ENCODE peak calls at places on chromosome 2, in ten cellular contexts. K, A, D, Y, X, R, L, O, B and V are unnamed samples.

GRCh38 chr2:98374286-98374685 is 28.0 kb downstream of the CNGA3 start:
- DNase-seq in K (no peak), A (no peak), D (no peak), Y (no peak), X (no peak), R (no peak), L (no peak), O (no peak), B (no peak), V (no peak)

GRCh38 chr2:142682528-142682927 is 194.9 kb upstream of the KYNU start:
- DNase-seq in K (no peak), A (peak), D (no peak), Y (peak), X (no peak), R (no peak), L (no peak), O (no peak), B (no peak), V (no peak)

GRCh38 chr2:71897145-71897495 is 250.5 kb downstream of the CYP26B1 start:
- DNase-seq in K (no peak), A (no peak), D (no peak), Y (no peak), X (no peak), R (peak), L (no peak), O (peak), B (no peak), V (no peak)

GRCh38 chr2:31219131-31219969 is 2.0 kb upstream of the CAPN14 start:
- DNase-seq in K (no peak), A (no peak), D (no peak), Y (no peak), X (no peak), R (no peak), L (no peak), O (no peak), B (no peak), V (no peak)

GRCh38 chr2:217559084-217559483 is 443.7 kb downstream of the TNS1 start:
- DNase-seq in K (no peak), A (no peak), D (no peak), Y (no peak), X (no peak), R (no peak), L (no peak), O (no peak), B (no peak), V (no peak)

GRCh38 chr2:209113030-209113429 is 310.8 kb upstream of the MAP2 start:
- DNase-seq in K (no peak), A (no peak), D (no peak), Y (no peak), X (no peak), R (peak), L (no peak), O (no peak), B (no peak), V (no peak)

GRCh38 chr2:212592695-212593094 is 54.1 kb upstream of the ERBB4 start:
- DNase-seq in K (no peak), A (no peak), D (no peak), Y (no peak), X (no peak), R (no peak), L (no peak), O (no peak), B (no peak), V (no peak)

GRCh38 chr2:46888421-46888952 is 27.1 kb downstream of the MCFD2 start:
- DNase-seq in K (no peak), A (no peak), D (no peak), Y (no peak), X (no peak), R (no peak), L (no peak), O (no peak), B (no peak), V (no peak)

GRCh38 chr2:9820020-9820973 is 23.0 kb upstream of the TAF1B start:
- DNase-seq in K (no peak), A (peak), D (no peak), Y (peak), X (no peak), R (no peak), L (no peak), O (no peak), B (no peak), V (peak)